ENCODE peak calls at places on chromosome 5, in four cellular contexts. S is esophagus squamous epithelium, N is heart left ventricle, V is uterus. Y is an unnamed sample.

GRCh38 chr5:59134770-59135169 is 551.9 kb downstream of the RAB3C start:
- DNase-seq in S (no peak), N (no peak), V (no peak), Y (no peak)

GRCh38 chr5:171840066-171840465 is 54.4 kb downstream of the SMIM23 start:
- DNase-seq in S (no peak), N (no peak), V (no peak), Y (no peak)

GRCh38 chr5:32771037-32771436 is 59.9 kb downstream of the NPR3 start:
- DNase-seq in S (no peak), N (peak), V (no peak), Y (no peak)

GRCh38 chr5:7331083-7331482 is 64.9 kb upstream of the ADCY2 start:
- DNase-seq in S (no peak), N (no peak), V (no peak), Y (no peak)

GRCh38 chr5:68845121-68845520 is 248.7 kb upstream of the SLC30A5 start:
- DNase-seq in S (no peak), N (no peak), V (no peak), Y (no peak)

GRCh38 chr5:170332058-170332457 is 34.5 kb upstream of the LCP2 start:
- DNase-seq in S (no peak), N (no peak), V (no peak), Y (no peak)

GRCh38 chr5:160009591-160009989 is 651 bp downstream of the TTC1 start:
- DNase-seq in S (no peak), N (no peak), V (no peak), Y (no peak)

GRCh38 chr5:160169326-160169725 is 50.1 kb upstream of the PWWP2A start:
- DNase-seq in S (no peak), N (peak), V (peak), Y (no peak)

GRCh38 chr5:169970911-169971436 is 9.3 kb downstream of the INSYN2B start:
- DNase-seq in S (no peak), N (peak), V (no peak), Y (peak)

GRCh38 chr5:151092750-151093149 is 11.9 kb upstream of the TNIP1 start:
- DNase-seq in S (no peak), N (no peak), V (no peak), Y (no peak)

GRCh38 chr5:57442080-57442839 is 40.4 kb downstream of the ACTBL2 start:
- DNase-seq in S (no peak), N (no peak), V (no peak), Y (no peak)

GRCh38 chr5:62731011-62731410 is 152.4 kb downstream of the LRRC70 start:
- DNase-seq in S (no peak), N (no peak), V (no peak), Y (no peak)

GRCh38 chr5:148998174-148998797 is 64.6 kb downstream of the SH3TC2 start:
- DNase-seq in S (no peak), N (no peak), V (no peak), Y (no peak)

GRCh38 chr5:159184858-159185381 is 24.4 kb downstream of the RNF145 start:
- DNase-seq in S (no peak), N (no peak), V (no peak), Y (no peak)

GRCh38 chr5:107670028-107670926 is 460 bp downstream of the EFNA5 start:
- DNase-seq in S (no peak), N (peak), V (no peak), Y (peak)

GRCh38 chr5:151115272-151115905 is 34.6 kb upstream of the TNIP1 start:
- DNase-seq in S (no peak), N (peak), V (peak), Y (peak)

GRCh38 chr5:174189638-174190037 is 144.1 kb downstream of the NSG2 start:
- DNase-seq in S (no peak), N (no peak), V (no peak), Y (no peak)

GRCh38 chr5:147534172-147534951 is 24.5 kb upstream of the DPYSL3 start:
- DNase-seq in S (no peak), N (no peak), V (no peak), Y (no peak)

GRCh38 chr5:14953075-14953474 is 81.5 kb upstream of the ANKH start:
- DNase-seq in S (no peak), N (no peak), V (no peak), Y (no peak)

GRCh38 chr5:148559461-148559860 is 94.9 kb downstream of the HTR4 start:
- DNase-seq in S (no peak), N (no peak), V (no peak), Y (no peak)

GRCh38 chr5:96664669-96665068 is 2.5 kb downstream of the CAST start:
- DNase-seq in S (no peak), N (no peak), V (no peak), Y (no peak)

GRCh38 chr5:181133610-181134231 is 2.8 kb upstream of the OR2V1 start:
- DNase-seq in S (no peak), N (peak), V (peak), Y (peak)

GRCh38 chr5:150073086-150073625 is 13.2 kb downstream of the CSF1R start:
- DNase-seq in S (no peak), N (peak), V (no peak), Y (peak)

GRCh38 chr5:141869514-141869913 is 8.7 kb downstream of the PCDH1 start:
- DNase-seq in S (no peak), N (no peak), V (no peak), Y (peak)

DNA sequence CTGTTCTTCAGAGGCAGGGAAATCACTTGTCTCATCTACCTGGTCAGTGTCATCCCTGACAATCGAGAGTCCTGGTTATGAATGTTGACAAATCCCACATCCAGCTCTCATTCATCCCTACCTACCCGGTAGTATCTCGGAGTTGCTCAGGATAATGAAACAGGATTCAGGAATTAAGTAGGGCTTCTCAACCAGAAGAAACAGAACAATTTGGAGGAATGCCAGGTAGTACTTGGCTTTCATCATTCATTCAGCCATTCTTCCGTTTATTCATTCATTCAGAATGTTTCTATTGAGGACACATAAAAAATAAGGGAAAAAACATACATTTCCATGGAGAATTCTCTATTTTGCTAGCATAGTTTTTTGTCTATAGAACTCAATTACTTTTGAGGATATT is 195.0 kb downstream of the ARHGEF28 start:
- DNase-seq in S (no peak), N (no peak), V (no peak), Y (no peak)
- H3K4me3 ChIP-seq in S (no peak), N (no peak), V (no peak), Y (no peak)

GRCh38 chr5:10578869-10579268 is 15.0 kb downstream of the ANKRD33B start:
- DNase-seq in S (no peak), N (no peak), V (no peak), Y (peak)
- H3K4me3 ChIP-seq in S (no peak), N (no peak), V (no peak), Y (no peak)

GRCh38 chr5:177497011-177497296 is 450 bp downstream of the PDLIM7 start:
- DNase-seq in S (no peak), N (no peak), V (no peak), Y (no peak)

GRCh38 chr5:177495243-177496060 is 2.0 kb downstream of the PDLIM7 start:
- DNase-seq in S (no peak), N (peak), V (peak), Y (no peak)

GRCh38 chr5:177494356-177495195 is 2.8 kb downstream of the PDLIM7 start:
- DNase-seq in S (no peak), N (peak), V (peak), Y (no peak)

GRCh38 chr5:177497297-177498012 is at the start of gene PDLIM7:
- DNase-seq in S (peak), N (peak), V (peak), Y (peak)

DNA sequence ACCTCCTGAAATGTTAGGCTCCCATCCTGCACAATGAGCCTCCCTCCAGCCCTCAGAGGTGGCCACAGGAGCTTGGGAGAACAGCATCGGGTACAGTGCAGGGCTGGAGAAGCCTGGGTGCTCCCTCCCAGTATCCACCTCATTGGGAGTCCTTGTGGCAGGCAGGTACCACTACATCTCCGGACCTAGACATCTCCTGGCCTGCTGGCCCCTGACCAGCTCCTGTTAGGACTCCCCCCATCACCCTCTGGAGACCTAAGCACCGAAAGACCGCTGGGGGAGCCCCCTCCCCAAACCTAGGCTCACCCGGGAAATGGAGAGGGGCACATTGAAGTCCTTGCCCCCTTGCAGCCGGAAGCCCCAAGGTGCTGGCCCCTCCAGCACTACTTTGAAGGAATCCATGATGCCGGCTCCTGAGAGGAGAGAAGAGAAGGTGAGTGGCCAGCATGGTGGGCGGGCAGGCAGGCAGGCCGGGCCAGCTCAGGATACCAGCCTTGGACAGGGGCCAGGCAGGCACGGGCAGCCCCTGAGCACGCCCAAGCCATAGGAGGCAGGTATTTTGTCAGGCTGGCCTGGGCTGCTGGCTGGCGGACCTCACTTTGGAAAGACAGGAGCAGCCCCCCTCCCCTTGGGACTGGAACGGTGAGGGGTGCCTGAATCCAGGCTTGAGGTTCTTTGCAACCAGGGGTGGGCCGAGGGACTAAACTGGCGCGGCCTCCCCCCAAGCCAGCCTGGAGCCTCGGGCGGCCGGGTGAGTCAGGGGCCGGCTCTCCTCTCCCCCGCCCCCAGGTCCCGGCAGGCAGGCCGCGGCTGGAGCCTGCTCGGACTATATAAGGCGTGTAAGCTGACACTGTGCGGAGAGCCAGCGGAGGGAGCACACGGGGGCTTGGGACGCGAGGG is 1.0 kb downstream of the PDLIM7 start:
- DNase-seq in S (no peak), N (peak), V (peak), Y (no peak)
- H3K4me3 ChIP-seq in S (peak), N (peak), V (peak), Y (no peak)

GRCh38 chr5:135032613-135033025 is 1.4 kb downstream of the PITX1 start:
- DNase-seq in S (no peak), N (no peak), V (no peak), Y (no peak)

GRCh38 chr5:135033026-135033861 is 784 bp downstream of the PITX1 start:
- DNase-seq in S (no peak), N (no peak), V (no peak), Y (no peak)

GRCh38 chr5:135034186-135034962 is at the start of gene PITX1:
- DNase-seq in S (no peak), N (no peak), V (no peak), Y (no peak)

GRCh38 chr5:135034963-135035677 is 1.1 kb upstream of the PITX1 start:
- DNase-seq in S (no peak), N (no peak), V (no peak), Y (no peak)

GRCh38 chr5:135033866-135034185 is 202 bp downstream of the PITX1 start:
- DNase-seq in S (no peak), N (no peak), V (no peak), Y (no peak)
- H3K4me3 ChIP-seq in S (peak), N (peak), V (no peak), Y (peak)

GRCh38 chr5:140301136-140301535 is 1.8 kb downstream of the PFDN1 start:
- DNase-seq in S (no peak), N (no peak), V (no peak), Y (no peak)
- H3K4me3 ChIP-seq in S (no peak), N (no peak), V (no peak), Y (no peak)

DNA sequence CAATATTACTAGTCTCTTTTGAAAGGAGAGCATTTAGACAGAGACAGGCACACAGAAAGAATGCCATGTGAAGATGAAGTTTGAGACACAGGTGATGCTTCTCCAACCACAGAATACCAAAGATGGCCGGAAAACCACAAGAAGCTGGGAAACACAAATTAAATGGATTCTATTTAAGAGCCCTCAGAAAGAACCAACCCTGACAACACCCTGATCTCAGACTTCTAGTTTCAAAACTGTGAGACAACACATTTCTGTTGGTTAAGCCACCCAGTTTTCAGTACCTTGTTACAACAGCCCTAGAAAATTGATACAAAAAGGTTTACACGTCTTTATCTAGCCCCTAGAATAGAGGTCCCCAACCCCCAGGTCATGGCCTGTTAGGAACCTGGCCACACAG is 79.8 kb upstream of the CCNG1 start:
- DNase-seq in S (no peak), N (no peak), V (no peak), Y (no peak)
- H3K4me3 ChIP-seq in S (no peak), N (no peak), V (no peak), Y (no peak)

Y was measured in lower leg skin.